ENCODE peak calls at places on chromosomes 16 and 17, in four cellular contexts. One of them, this sample, is unnamed.

GRCh38 chr16:21161211-21161610 is 2.7 kb downstream of the LDAF1 start:
- DNase-seq in GM12891: no peak
- DNase-seq in SK-N-SH: no peak
- DNase-seq in HepG2: no peak
- DNase-seq in this sample: no peak

GRCh38 chr16:9469512-9469911 is 378.1 kb downstream of the HAPSTR1 start:
- DNase-seq in HepG2: peak
- DNase-seq in SK-N-SH: no peak
- DNase-seq in GM12891: no peak
- DNase-seq in this sample: no peak

GRCh38 chr17:61508912-61509311 is 56.7 kb downstream of the TBX4 start:
- DNase-seq in HepG2: no peak
- DNase-seq in GM12891: no peak
- DNase-seq in SK-N-SH: no peak
- DNase-seq in this sample: no peak

GRCh38 chr16:50769-51591 is 2.4 kb downstream of the POLR3K start:
- DNase-seq in GM12891: no peak
- DNase-seq in HepG2: no peak
- DNase-seq in SK-N-SH: no peak
- DNase-seq in this sample: no peak

GRCh38 chr16:19114359-19115147 is 789 bp downstream of the ITPRIPL2 start:
- DNase-seq in HepG2: no peak
- DNase-seq in SK-N-SH: peak
- DNase-seq in GM12891: peak
- DNase-seq in this sample: peak

GRCh38 chr17:31339906-31340661 is 18.7 kb upstream of the EVI2A start:
- DNase-seq in HepG2: no peak
- DNase-seq in GM12891: no peak
- DNase-seq in SK-N-SH: no peak
- DNase-seq in this sample: no peak

GRCh38 chr17:68462381-68463210 is 5.3 kb upstream of the WIPI1 start:
- DNase-seq in HepG2: peak
- DNase-seq in GM12891: no peak
- DNase-seq in SK-N-SH: peak
- DNase-seq in this sample: no peak

GRCh38 chr16:30715777-30716445 is 16.9 kb downstream of the SRCAP start:
- DNase-seq in SK-N-SH: no peak
- DNase-seq in HepG2: no peak
- DNase-seq in GM12891: no peak
- DNase-seq in this sample: peak

GRCh38 chr17:6749519-6749918 is 6.3 kb upstream of the XAF1 start:
- DNase-seq in SK-N-SH: no peak
- DNase-seq in HepG2: no peak
- DNase-seq in GM12891: no peak
- DNase-seq in this sample: no peak

GRCh38 chr16:67546091-67546501 is 16.2 kb upstream of the CTCF start:
- DNase-seq in GM12891: no peak
- DNase-seq in SK-N-SH: peak
- DNase-seq in HepG2: no peak
- DNase-seq in this sample: no peak

GRCh38 chr17:14304876-14305636 is 4.2 kb downstream of the HS3ST3B1 start:
- DNase-seq in HepG2: peak
- DNase-seq in SK-N-SH: no peak
- DNase-seq in GM12891: no peak
- DNase-seq in this sample: no peak

GRCh38 chr16:23949630-23950290 is 114.0 kb downstream of the PRKCB start:
- DNase-seq in SK-N-SH: no peak
- DNase-seq in GM12891: peak
- DNase-seq in HepG2: no peak
- DNase-seq in this sample: peak

GRCh38 chr17:29931253-29931932 is 1.4 kb upstream of the SSH2 start:
- DNase-seq in SK-N-SH: peak
- DNase-seq in HepG2: peak
- DNase-seq in GM12891: no peak
- DNase-seq in this sample: peak

GRCh38 chr17:62678214-62678919 is 50.9 kb downstream of the MRC2 start:
- DNase-seq in GM12891: no peak
- DNase-seq in HepG2: no peak
- DNase-seq in SK-N-SH: peak
- DNase-seq in this sample: no peak

GRCh38 chr16:85490971-85491771 is 122.0 kb upstream of the GSE1 start:
- DNase-seq in GM12891: peak
- DNase-seq in HepG2: peak
- DNase-seq in SK-N-SH: no peak
- DNase-seq in this sample: peak

GRCh38 chr16:81466351-81466960 is 21.8 kb downstream of the CMIP start:
- DNase-seq in GM12891: no peak
- DNase-seq in SK-N-SH: no peak
- DNase-seq in HepG2: no peak
- DNase-seq in this sample: no peak

GRCh38 chr17:63270610-63271009 is 175.5 kb downstream of the CYB561 start:
- DNase-seq in HepG2: no peak
- DNase-seq in SK-N-SH: no peak
- DNase-seq in GM12891: no peak
- DNase-seq in this sample: no peak

GRCh38 chr17:42475853-42476252 is 17.2 kb downstream of the ATP6V0A1 start:
- DNase-seq in GM12891: no peak
- DNase-seq in SK-N-SH: no peak
- DNase-seq in HepG2: no peak
- DNase-seq in this sample: no peak

GRCh38 chr16:88536971-88537751 is 33.0 kb upstream of the ZC3H18 start:
- DNase-seq in GM12891: no peak
- DNase-seq in SK-N-SH: peak
- DNase-seq in HepG2: no peak
- DNase-seq in this sample: no peak

GRCh38 chr16:46948548-46949166 is 24.8 kb downstream of the DNAJA2 start:
- DNase-seq in HepG2: peak
- DNase-seq in SK-N-SH: no peak
- DNase-seq in GM12891: no peak
- DNase-seq in this sample: no peak

GRCh38 chr16:50859628-50860360 is 117.9 kb downstream of the CYLD start:
- DNase-seq in HepG2: peak
- DNase-seq in GM12891: no peak
- DNase-seq in SK-N-SH: no peak
- DNase-seq in this sample: no peak

GRCh38 chr16:71675380-71675779 is 49.1 kb downstream of the PHLPP2 start:
- DNase-seq in SK-N-SH: no peak
- DNase-seq in HepG2: no peak
- DNase-seq in GM12891: no peak
- DNase-seq in this sample: no peak

GRCh38 chr16:71674229-71674628 is 48.2 kb downstream of the MARVELD3 start:
- DNase-seq in SK-N-SH: no peak
- DNase-seq in GM12891: no peak
- DNase-seq in HepG2: no peak
- DNase-seq in this sample: no peak

GRCh38 chr16:71673190-71673956 is 47.4 kb downstream of the MARVELD3 start:
- DNase-seq in SK-N-SH: no peak
- DNase-seq in GM12891: no peak
- DNase-seq in HepG2: no peak
- DNase-seq in this sample: no peak

GRCh38 chr16:71672125-71672524 is 46.1 kb downstream of the MARVELD3 start:
- DNase-seq in SK-N-SH: no peak
- DNase-seq in GM12891: no peak
- DNase-seq in HepG2: no peak
- DNase-seq in this sample: no peak

GRCh38 chr16:71676236-71676635 is 48.3 kb downstream of the PHLPP2 start:
- DNase-seq in GM12891: no peak
- DNase-seq in HepG2: no peak
- DNase-seq in SK-N-SH: no peak
- DNase-seq in this sample: no peak
- TF ChIP-seq TAF1 in GM12891: no peak
- TF ChIP-seq TAF1 in HepG2: no peak
- TF ChIP-seq TAF1 in SK-N-SH: no peak
- TF ChIP-seq TAF1 in this sample: no peak

GRCh38 chr17:21193031-21193430 is 20.9 kb downstream of the TMEM11 start:
- DNase-seq in SK-N-SH: no peak
- DNase-seq in GM12891: no peak
- DNase-seq in HepG2: no peak
- DNase-seq in this sample: no peak
- TF ChIP-seq TAF1 in SK-N-SH: no peak
- TF ChIP-seq TAF1 in GM12891: no peak
- TF ChIP-seq TAF1 in HepG2: no peak
- TF ChIP-seq TAF1 in this sample: no peak

DNA sequence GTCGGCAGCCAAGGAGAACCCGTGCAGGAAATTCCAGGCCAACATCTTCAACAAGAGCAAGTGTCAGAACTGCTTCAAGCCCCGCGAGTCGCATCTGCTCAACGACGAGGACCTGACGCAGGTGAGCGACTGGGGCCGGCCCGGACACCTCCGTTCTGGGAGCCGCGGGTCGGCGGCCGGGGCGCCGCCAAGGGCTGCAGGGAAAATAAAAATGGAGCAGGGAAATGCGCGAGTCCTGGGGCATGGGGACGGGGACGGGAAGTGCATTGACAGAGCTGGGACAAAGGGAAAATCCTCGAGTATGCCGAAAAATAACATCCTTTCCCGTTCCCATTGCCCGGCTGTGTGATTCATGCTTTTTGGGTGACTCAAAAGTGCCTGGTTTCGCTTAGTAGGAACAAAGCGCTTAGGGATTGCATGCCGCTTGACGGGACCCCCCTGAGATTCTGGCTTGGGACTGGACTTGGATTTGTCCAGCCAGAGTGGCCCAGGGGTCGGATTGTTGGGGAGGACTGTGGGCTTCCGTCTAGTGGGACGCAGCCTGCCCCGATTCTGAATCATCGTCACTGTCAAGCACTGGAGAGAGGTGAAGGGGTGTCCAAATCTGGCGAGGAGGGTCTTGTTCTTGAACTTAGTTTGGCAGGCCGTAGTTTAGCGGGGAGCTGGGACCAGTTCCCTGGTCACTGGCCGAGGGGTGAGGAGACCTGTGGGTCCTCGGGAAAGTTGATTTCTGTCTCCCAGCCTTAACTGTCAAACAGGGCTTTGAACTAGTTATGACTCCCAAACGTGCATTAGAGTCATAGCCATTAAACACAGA is 802 bp downstream of the MPRIP start:
- DNase-seq in HepG2: no peak
- DNase-seq in SK-N-SH: no peak
- DNase-seq in GM12891: no peak
- DNase-seq in this sample: no peak
- TF ChIP-seq TAF1 in HepG2: no peak
- TF ChIP-seq TAF1 in SK-N-SH: no peak
- TF ChIP-seq TAF1 in GM12891: no peak
- TF ChIP-seq TAF1 in this sample: no peak

DNA sequence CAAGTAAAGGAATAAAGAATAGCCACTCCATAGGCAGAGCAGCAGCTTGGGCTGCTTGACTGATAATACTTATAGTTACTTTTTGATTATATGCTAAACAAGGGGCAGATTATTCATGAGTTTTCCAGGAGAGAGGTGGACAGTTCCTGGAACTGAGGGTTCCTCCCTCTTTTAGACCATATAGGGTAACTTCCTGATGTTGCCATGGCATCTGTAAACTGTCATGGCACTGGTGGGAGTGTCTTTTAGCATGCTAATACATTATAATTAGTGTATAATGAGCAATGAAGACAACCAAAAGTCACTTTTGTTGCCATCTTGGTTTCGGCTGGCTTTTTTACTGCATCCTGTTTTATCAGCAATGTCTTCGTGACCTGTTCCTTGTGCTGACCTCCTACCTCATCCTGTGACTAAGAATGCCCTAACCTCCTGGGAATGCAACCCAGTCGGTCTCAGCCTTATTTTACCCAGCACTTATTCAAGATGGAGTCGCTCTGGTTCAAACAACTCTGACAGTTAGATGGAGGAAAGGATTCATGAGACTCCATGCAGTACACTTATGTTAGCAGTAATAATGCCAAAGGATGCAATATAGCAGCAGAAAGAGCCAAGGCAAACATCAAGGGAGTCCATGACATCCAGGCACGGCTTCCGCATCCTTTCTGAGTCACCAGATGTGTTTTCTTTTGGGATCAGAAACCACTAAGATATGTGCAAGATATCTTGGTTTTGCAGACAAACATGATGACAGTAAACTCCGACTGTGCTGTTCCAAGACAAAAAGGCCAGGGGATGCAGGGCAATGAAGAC is 55.8 kb upstream of the B4GALNT2 start:
- DNase-seq in GM12891: no peak
- DNase-seq in HepG2: no peak
- DNase-seq in SK-N-SH: no peak
- DNase-seq in this sample: no peak
- TF ChIP-seq TAF1 in GM12891: no peak
- TF ChIP-seq TAF1 in HepG2: no peak
- TF ChIP-seq TAF1 in SK-N-SH: no peak
- TF ChIP-seq TAF1 in this sample: no peak